ENCODE peak calls at places on chromosomes 11 and 22, in six cellular contexts. I, V, J, R, Z and P are unnamed samples.

GRCh38 chr22:50032109-50032871 is 19.7 kb upstream of the IL17REL start:
- DNase-seq in I (no peak), V (no peak), J (no peak), R (no peak), Z (peak; percentile 60), P (no peak)

GRCh38 chr22:36933629-36934028 is 20.2 kb downstream of the CSF2RB start:
- DNase-seq in I (no peak), V (no peak), J (no peak), R (no peak), Z (peak; percentile 61), P (no peak)

GRCh38 chr11:6258571-6258998 is 1.1 kb upstream of the CCKBR start:
- DNase-seq in I (no peak), V (no peak), J (no peak), R (no peak), Z (no peak), P (no peak)

GRCh38 chr22:20651286-20651685 is 122.6 kb upstream of the SERPIND1 start:
- DNase-seq in I (no peak), V (no peak), J (no peak), R (no peak), Z (no peak), P (no peak)

GRCh38 chr11:75538150-75538942 is 12.6 kb upstream of the GDPD5 start:
- DNase-seq in I (no peak), V (no peak), J (no peak), R (no peak), Z (no peak), P (no peak)

GRCh38 chr11:40384991-40385390 is 1074.5 kb downstream of the LRRC4C start:
- DNase-seq in I (no peak), V (no peak), J (no peak), R (no peak), Z (no peak), P (no peak)

GRCh38 chr22:33864723-33865130 is 55.5 kb downstream of the LARGE1 start:
- DNase-seq in I (no peak), V (no peak), J (no peak), R (peak; percentile 76), Z (no peak), P (peak; percentile 23)

GRCh38 chr11:5591613-5592012 is 4.8 kb upstream of the TRIM6 start:
- DNase-seq in I (no peak), V (no peak), J (no peak), R (no peak), Z (no peak), P (no peak)

GRCh38 chr11:35792148-35792845 is 129.7 kb downstream of the TRIM44 start:
- DNase-seq in I (peak; percentile 30), V (no peak), J (no peak), R (no peak), Z (no peak), P (no peak)

GRCh38 chr11:130904380-130904779 is 11.9 kb downstream of the SNX19 start:
- DNase-seq in I (peak; percentile 25), V (no peak), J (no peak), R (no peak), Z (no peak), P (no peak)

GRCh38 chr22:30406400-30406799 is 9.6 kb downstream of the SEC14L2 start:
- DNase-seq in I (no peak), V (no peak), J (no peak), R (no peak), Z (no peak), P (no peak)

GRCh38 chr11:60305906-60306619 is 21.0 kb upstream of the MS4A6E start:
- DNase-seq in I (peak; percentile 36), V (no peak), J (no peak), R (no peak), Z (no peak), P (no peak)

GRCh38 chr11:14819596-14819995 is 72.4 kb downstream of the CYP2R1 start:
- DNase-seq in I (peak; percentile 7), V (no peak), J (no peak), R (no peak), Z (no peak), P (no peak)

GRCh38 chr11:122706689-122707088 is 51.2 kb downstream of the UBASH3B start:
- DNase-seq in I (peak; percentile 17), V (no peak), J (no peak), R (no peak), Z (no peak), P (no peak)

GRCh38 chr11:25928076-25928475 is 403.9 kb upstream of the ANO3 start:
- DNase-seq in I (no peak), V (peak; percentile 3), J (no peak), R (no peak), Z (no peak), P (no peak)

GRCh38 chr11:65504671-65505433 is 6.0 kb downstream of the MALAT1 start:
- DNase-seq in I (no peak), V (no peak), J (no peak), R (no peak), Z (peak; percentile 55), P (no peak)

GRCh38 chr11:35017528-35018342 is 101.3 kb downstream of the PDHX start:
- DNase-seq in I (no peak), V (no peak), J (peak; percentile 73), R (no peak), Z (no peak), P (no peak)

GRCh38 chr22:18121436-18122253 is 11.0 kb downstream of the TUBA8 start:
- DNase-seq in I (no peak), V (no peak), J (no peak), R (no peak), Z (no peak), P (no peak)
- TF ChIP-seq CTCF in I (no peak), V (peak; percentile 24), J (no peak), R (no peak), Z (no peak), P (no peak)

DNA sequence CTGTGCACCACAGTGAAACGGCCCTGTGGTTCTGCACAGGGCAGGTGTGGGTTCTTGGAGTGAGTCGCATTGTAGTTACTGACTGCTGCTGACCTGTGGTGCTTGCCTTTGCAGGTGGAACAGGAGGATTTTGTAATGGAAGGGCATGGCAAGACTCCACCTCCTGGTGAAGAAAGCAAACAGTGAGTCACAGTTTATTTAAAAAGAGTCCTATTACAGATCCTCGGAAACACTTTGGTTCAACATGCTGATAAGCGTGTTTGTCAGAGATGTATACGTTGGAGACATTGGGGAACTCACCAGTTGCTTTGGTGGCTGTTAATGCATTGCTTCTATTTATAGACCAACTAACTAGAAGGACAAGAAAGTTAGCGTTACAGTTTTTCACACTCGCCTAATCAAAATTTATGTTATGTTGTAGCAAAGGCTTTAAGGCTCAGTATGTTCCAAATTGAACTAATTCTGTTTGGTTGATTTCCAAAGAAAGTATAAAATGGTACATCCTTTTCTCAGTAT is 21.7 kb upstream of the TNRC6B start:
- DNase-seq in I (peak; percentile 82), V (no peak), J (no peak), R (no peak), Z (no peak), P (no peak)
- TF ChIP-seq CTCF in I (peak; percentile 13), V (peak; percentile 24), J (peak; percentile 34), R (no peak), Z (peak; percentile 14), P (no peak)

GRCh38 chr11:62709262-62710000 is 2.0 kb downstream of the GNG3 start:
- DNase-seq in I (peak; percentile 85), V (peak; percentile 93), J (peak; percentile 97), R (peak; percentile 99), Z (peak; percentile 99), P (peak; percentile 93)
- TF ChIP-seq CTCF in I (no peak), V (no peak), J (no peak), R (no peak), Z (no peak), P (peak; percentile 9)

DNA sequence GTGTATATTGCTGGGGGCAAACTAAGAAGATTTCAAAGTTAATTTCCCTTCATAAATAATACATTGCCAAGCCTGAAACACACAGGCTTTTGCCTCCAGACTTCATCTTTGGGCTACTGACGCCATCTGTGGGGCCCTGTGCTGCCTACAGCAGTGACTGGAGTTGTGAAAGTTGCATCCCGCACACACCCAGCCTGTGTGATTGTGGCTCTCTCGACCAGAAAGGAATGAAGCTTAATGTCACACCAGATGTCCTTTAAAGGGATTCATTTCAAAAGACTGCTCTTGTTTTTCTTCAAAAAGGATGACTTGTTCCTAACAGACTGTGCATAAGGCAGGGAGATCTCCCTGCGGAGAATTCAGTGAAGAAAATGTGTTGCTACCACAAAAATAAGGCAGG is 210.5 kb downstream of the FAM181B start:
- DNase-seq in I (no peak), V (no peak), J (no peak), R (no peak), Z (no peak), P (no peak)
- TF ChIP-seq CTCF in I (no peak), V (no peak), J (no peak), R (no peak), Z (no peak), P (no peak)

GRCh38 chr11:44326615-44327475 is 16.9 kb upstream of the ALX4 start:
- DNase-seq in I (peak; percentile 25), V (no peak), J (no peak), R (no peak), Z (no peak), P (no peak)
- TF ChIP-seq CTCF in I (no peak), V (peak; percentile 24), J (peak; percentile 17), R (no peak), Z (no peak), P (peak; percentile 4)

GRCh38 chr11:61580292-61580888 is 486 bp downstream of the SYT7 start:
- DNase-seq in I (no peak), V (no peak), J (no peak), R (no peak), Z (no peak), P (no peak)

GRCh38 chr11:61578819-61579218 is 2.1 kb downstream of the SYT7 start:
- DNase-seq in I (no peak), V (no peak), J (no peak), R (no peak), Z (no peak), P (no peak)

GRCh38 chr11:61579398-61580291 is 1.2 kb downstream of the SYT7 start:
- DNase-seq in I (no peak), V (no peak), J (no peak), R (no peak), Z (no peak), P (no peak)

GRCh38 chr11:61575886-61576516 is 4.9 kb downstream of the SYT7 start:
- DNase-seq in I (no peak), V (no peak), J (no peak), R (peak; percentile 78), Z (no peak), P (no peak)

GRCh38 chr11:61577383-61578118 is 3.3 kb downstream of the SYT7 start:
- DNase-seq in I (no peak), V (no peak), J (no peak), R (peak; percentile 70), Z (no peak), P (no peak)
- TF ChIP-seq CTCF in I (no peak), V (peak; percentile 44), J (peak; percentile 36), R (peak; percentile 21), Z (no peak), P (no peak)

GRCh38 chr11:104126464-104126863 is 37.5 kb downstream of the PDGFD start:
- DNase-seq in I (no peak), V (no peak), J (no peak), R (no peak), Z (no peak), P (no peak)

GRCh38 chr11:104134760-104135159 is 29.2 kb downstream of the PDGFD start:
- DNase-seq in I (peak; percentile 31), V (no peak), J (no peak), R (no peak), Z (no peak), P (no peak)

GRCh38 chr11:104129138-104129537 is 34.8 kb downstream of the PDGFD start:
- DNase-seq in I (no peak), V (no peak), J (no peak), R (no peak), Z (no peak), P (no peak)

GRCh38 chr11:104127828-104128227 is 36.1 kb downstream of the PDGFD start:
- DNase-seq in I (peak; percentile 55), V (no peak), J (no peak), R (no peak), Z (no peak), P (no peak)

GRCh38 chr11:104130161-104130560 is 33.8 kb downstream of the PDGFD start:
- DNase-seq in I (no peak), V (no peak), J (no peak), R (no peak), Z (no peak), P (no peak)
- TF ChIP-seq CTCF in I (no peak), V (no peak), J (no peak), R (no peak), Z (no peak), P (no peak)